ENCODE peak calls at places on chromosomes 16 and 17, in five cellular contexts. W, K, E, D and T are unnamed samples.

GRCh38 chr17:6070280-6070894 is at the start of gene WSCD1:
- DNase-seq in W (peak; percentile 80), K (no peak), E (no peak), D (peak; percentile 25), T (peak; percentile 23)

GRCh38 chr16:66705790-66706505 is 9.4 kb upstream of the CMTM4 start:
- DNase-seq in W (no peak), K (peak; percentile 62), E (peak; percentile 49), D (no peak), T (peak; percentile 10)

GRCh38 chr16:57949013-57949412 is 21.9 kb downstream of the CNGB1 start:
- DNase-seq in W (no peak), K (no peak), E (no peak), D (no peak), T (no peak)

GRCh38 chr16:70711211-70711978 is 25.5 kb upstream of the MTSS2 start:
- DNase-seq in W (peak; percentile 66), K (no peak), E (no peak), D (peak; percentile 21), T (no peak)

GRCh38 chr17:51427259-51428255 is 167.2 kb downstream of the UTP18 start:
- DNase-seq in W (no peak), K (no peak), E (no peak), D (no peak), T (no peak)

GRCh38 chr17:60971515-60972369 is 294.1 kb downstream of the BCAS3 start:
- DNase-seq in W (peak; percentile 64), K (peak; percentile 77), E (peak; percentile 51), D (peak; percentile 39), T (peak; percentile 23)

GRCh38 chr17:15261063-15261817 is 3.9 kb downstream of the PMP22 start:
- DNase-seq in W (peak; percentile 80), K (peak; percentile 65), E (peak; percentile 63), D (no peak), T (peak; percentile 64)

GRCh38 chr17:66976781-66977201 is 12.3 kb downstream of the CACNG4 start:
- DNase-seq in W (no peak), K (no peak), E (no peak), D (no peak), T (peak; percentile 20)

GRCh38 chr17:83078378-83079339 is 750 bp upstream of the METRNL start:
- DNase-seq in W (peak; percentile 21), K (no peak), E (no peak), D (no peak), T (no peak)

GRCh38 chr16:58652741-58653140 is 23.1 kb upstream of the CNOT1 start:
- DNase-seq in W (peak; percentile 63), K (peak; percentile 27), E (peak; percentile 19), D (no peak), T (no peak)

GRCh38 chr17:70369296-70369855 is 200.0 kb downstream of the KCNJ2 start:
- DNase-seq in W (no peak), K (no peak), E (peak; percentile 36), D (no peak), T (no peak)

GRCh38 chr16:51150159-51150893 is 744 bp downstream of the SALL1 start:
- DNase-seq in W (peak; percentile 53), K (no peak), E (peak; percentile 33), D (no peak), T (no peak)

GRCh38 chr16:81405702-81406113 is 38.9 kb upstream of the CMIP start:
- DNase-seq in W (no peak), K (peak; percentile 95), E (peak; percentile 99), D (no peak), T (peak; percentile 76)

GRCh38 chr17:56291226-56291805 is 138.0 kb downstream of the ANKFN1 start:
- DNase-seq in W (no peak), K (no peak), E (no peak), D (no peak), T (peak; percentile 83)

GRCh38 chr17:17191346-17191792 is 14.8 kb downstream of the PLD6 start:
- DNase-seq in W (no peak), K (peak; percentile 85), E (peak; percentile 95), D (no peak), T (peak; percentile 55)

GRCh38 chr17:61389670-61390478 is 9.8 kb upstream of the TBX2 start:
- DNase-seq in W (peak; percentile 70), K (peak; percentile 60), E (no peak), D (no peak), T (peak; percentile 45)

GRCh38 chr16:70677499-70678120 is 8.2 kb downstream of the MTSS2 start:
- DNase-seq in W (no peak), K (no peak), E (no peak), D (no peak), T (no peak)

GRCh38 chr17:40938981-40939380 is 1.5 kb upstream of the KRT23 start:
- DNase-seq in W (no peak), K (no peak), E (peak; percentile 90), D (no peak), T (no peak)

GRCh38 chr16:88076211-88076931 is 125.1 kb downstream of the BANP start:
- DNase-seq in W (no peak), K (no peak), E (no peak), D (no peak), T (no peak)

GRCh38 chr17:18064053-18064452 is 23.7 kb upstream of the DRG2 start:
- DNase-seq in W (no peak), K (no peak), E (no peak), D (no peak), T (no peak)

GRCh38 chr16:24810951-24811843 is 34.6 kb upstream of the SLC5A11 start:
- DNase-seq in W (no peak), K (no peak), E (no peak), D (no peak), T (no peak)

GRCh38 chr17:40480501-40481003 is 20.9 kb downstream of the TNS4 start:
- DNase-seq in W (no peak), K (peak; percentile 50), E (no peak), D (no peak), T (no peak)

GRCh38 chr16:63037761-63038562 is 1001.7 kb upstream of the CDH8 start:
- DNase-seq in W (no peak), K (no peak), E (no peak), D (no peak), T (no peak)

GRCh38 chr17:32921013-32921412 is 6.9 kb upstream of the TMEM98 start:
- DNase-seq in W (no peak), K (no peak), E (no peak), D (no peak), T (no peak)

GRCh38 chr17:81710514-81711308 is 1.4 kb upstream of the SLC25A10 start:
- DNase-seq in W (no peak), K (peak; percentile 39), E (no peak), D (no peak), T (no peak)

GRCh38 chr17:78879679-78880186 is 23.3 kb downstream of the CEP295NL start:
- DNase-seq in W (no peak), K (peak; percentile 97), E (peak; percentile 95), D (no peak), T (peak; percentile 85)